ENCODE peak calls at places on chromosomes 2 and 18, in five cellular contexts. One of them, this sample, is unnamed.

GRCh38 chr2:234951386-234952269 is at the start of gene SH3BP4:
- DNase-seq in choroid plexus epithelial cell: peak
- DNase-seq in prostate gland: peak
- DNase-seq in psoas muscle: peak
- DNase-seq in NCI-H774: peak
- DNase-seq in this sample: peak

GRCh38 chr2:64062840-64063239 is 43.6 kb upstream of the VPS54 start:
- DNase-seq in choroid plexus epithelial cell: peak
- DNase-seq in NCI-H774: peak
- DNase-seq in psoas muscle: no peak
- DNase-seq in prostate gland: no peak
- DNase-seq in this sample: peak

GRCh38 chr2:28094794-28095193 is 204.3 kb downstream of the BABAM2 start:
- DNase-seq in choroid plexus epithelial cell: no peak
- DNase-seq in psoas muscle: no peak
- DNase-seq in prostate gland: no peak
- DNase-seq in NCI-H774: no peak
- DNase-seq in this sample: no peak

GRCh38 chr2:99657691-99658258 is 168.0 kb upstream of the REV1 start:
- DNase-seq in psoas muscle: no peak
- DNase-seq in prostate gland: no peak
- DNase-seq in choroid plexus epithelial cell: no peak
- DNase-seq in NCI-H774: no peak
- DNase-seq in this sample: no peak

GRCh38 chr2:230871361-230872150 is 6.8 kb downstream of the ITM2C start:
- DNase-seq in choroid plexus epithelial cell: no peak
- DNase-seq in psoas muscle: no peak
- DNase-seq in NCI-H774: no peak
- DNase-seq in prostate gland: no peak
- DNase-seq in this sample: no peak

GRCh38 chr2:8380026-8380425 is 301.8 kb upstream of the ID2 start:
- DNase-seq in choroid plexus epithelial cell: no peak
- DNase-seq in NCI-H774: no peak
- DNase-seq in prostate gland: no peak
- DNase-seq in psoas muscle: peak
- DNase-seq in this sample: no peak

GRCh38 chr2:221204699-221205098 is 367.4 kb downstream of the EPHA4 start:
- DNase-seq in choroid plexus epithelial cell: no peak
- DNase-seq in psoas muscle: no peak
- DNase-seq in NCI-H774: no peak
- DNase-seq in prostate gland: no peak
- DNase-seq in this sample: no peak

GRCh38 chr2:230664128-230664527 is 48.5 kb upstream of the CAB39 start:
- DNase-seq in prostate gland: no peak
- DNase-seq in psoas muscle: no peak
- DNase-seq in NCI-H774: no peak
- DNase-seq in choroid plexus epithelial cell: peak
- DNase-seq in this sample: no peak

GRCh38 chr2:110931648-110932047 is 189.1 kb upstream of the BCL2L11 start:
- DNase-seq in psoas muscle: no peak
- DNase-seq in choroid plexus epithelial cell: peak
- DNase-seq in prostate gland: no peak
- DNase-seq in NCI-H774: no peak
- DNase-seq in this sample: peak

GRCh38 chr2:158457092-158457825 is 507 bp downstream of the PKP4 start:
- DNase-seq in NCI-H774: peak
- DNase-seq in prostate gland: peak
- DNase-seq in choroid plexus epithelial cell: peak
- DNase-seq in psoas muscle: peak
- DNase-seq in this sample: peak

GRCh38 chr18:56413862-56414261 is 224.5 kb downstream of the TXNL1 start:
- DNase-seq in psoas muscle: no peak
- DNase-seq in NCI-H774: no peak
- DNase-seq in choroid plexus epithelial cell: no peak
- DNase-seq in prostate gland: no peak
- DNase-seq in this sample: no peak

GRCh38 chr18:75607701-75608100 is 180.2 kb upstream of the SMIM21 start:
- DNase-seq in prostate gland: no peak
- DNase-seq in NCI-H774: no peak
- DNase-seq in choroid plexus epithelial cell: no peak
- DNase-seq in psoas muscle: no peak
- DNase-seq in this sample: peak

GRCh38 chr2:23595601-23596251 is 210.7 kb downstream of the KLHL29 start:
- DNase-seq in NCI-H774: peak
- DNase-seq in prostate gland: peak
- DNase-seq in psoas muscle: peak
- DNase-seq in choroid plexus epithelial cell: peak
- DNase-seq in this sample: peak

GRCh38 chr2:85935746-85936208 is 47.0 kb upstream of the ST3GAL5 start:
- DNase-seq in NCI-H774: no peak
- DNase-seq in choroid plexus epithelial cell: peak
- DNase-seq in psoas muscle: no peak
- DNase-seq in prostate gland: no peak
- DNase-seq in this sample: peak

GRCh38 chr2:25297738-25298137 is 44.0 kb downstream of the DNMT3A start:
- DNase-seq in psoas muscle: no peak
- DNase-seq in prostate gland: no peak
- DNase-seq in NCI-H774: no peak
- DNase-seq in choroid plexus epithelial cell: no peak
- DNase-seq in this sample: no peak

GRCh38 chr2:54909006-54909405 is 141.2 kb downstream of the RTN4 start:
- DNase-seq in prostate gland: no peak
- DNase-seq in NCI-H774: no peak
- DNase-seq in psoas muscle: no peak
- DNase-seq in choroid plexus epithelial cell: no peak
- DNase-seq in this sample: no peak

GRCh38 chr2:205451901-205452300 is 230.4 kb upstream of the NRP2 start:
- DNase-seq in psoas muscle: no peak
- DNase-seq in prostate gland: no peak
- DNase-seq in choroid plexus epithelial cell: no peak
- DNase-seq in NCI-H774: no peak
- DNase-seq in this sample: no peak

GRCh38 chr2:200966770-200967169 is 3.3 kb upstream of the ORC2 start:
- DNase-seq in choroid plexus epithelial cell: peak
- DNase-seq in psoas muscle: no peak
- DNase-seq in prostate gland: no peak
- DNase-seq in NCI-H774: no peak
- DNase-seq in this sample: peak

GRCh38 chr18:76130845-76131244 is 364.2 kb downstream of the ZNF516 start:
- DNase-seq in psoas muscle: peak
- DNase-seq in NCI-H774: no peak
- DNase-seq in choroid plexus epithelial cell: no peak
- DNase-seq in prostate gland: no peak
- DNase-seq in this sample: no peak

GRCh38 chr2:12155308-12156061 is 409.1 kb downstream of the LPIN1 start:
- DNase-seq in choroid plexus epithelial cell: peak
- DNase-seq in psoas muscle: peak
- DNase-seq in NCI-H774: no peak
- DNase-seq in prostate gland: no peak
- DNase-seq in this sample: peak

GRCh38 chr2:43429366-43429765 is 166.5 kb downstream of the THADA start:
- DNase-seq in choroid plexus epithelial cell: no peak
- DNase-seq in psoas muscle: no peak
- DNase-seq in prostate gland: no peak
- DNase-seq in NCI-H774: no peak
- DNase-seq in this sample: peak

GRCh38 chr2:164913640-164914346 is 41.5 kb downstream of the SLC38A11 start:
- DNase-seq in choroid plexus epithelial cell: peak
- DNase-seq in NCI-H774: peak
- DNase-seq in prostate gland: no peak
- DNase-seq in psoas muscle: no peak
- DNase-seq in this sample: peak

GRCh38 chr2:240857039-240858008 is 11.3 kb upstream of the AGXT start:
- DNase-seq in psoas muscle: no peak
- DNase-seq in choroid plexus epithelial cell: no peak
- DNase-seq in prostate gland: no peak
- DNase-seq in NCI-H774: no peak
- DNase-seq in this sample: no peak

GRCh38 chr2:240896871-240897692 is 1.1 kb upstream of the MAB21L4 start:
- DNase-seq in NCI-H774: no peak
- DNase-seq in psoas muscle: peak
- DNase-seq in prostate gland: peak
- DNase-seq in choroid plexus epithelial cell: no peak
- DNase-seq in this sample: no peak

GRCh38 chr18:13284330-13285027 is 65.9 kb downstream of the LDLRAD4 start:
- DNase-seq in NCI-H774: no peak
- DNase-seq in prostate gland: no peak
- DNase-seq in choroid plexus epithelial cell: no peak
- DNase-seq in psoas muscle: no peak
- DNase-seq in this sample: no peak

GRCh38 chr2:46134531-46135229 is 162.5 kb upstream of the EPAS1 start:
- DNase-seq in prostate gland: peak
- DNase-seq in NCI-H774: no peak
- DNase-seq in choroid plexus epithelial cell: peak
- DNase-seq in psoas muscle: peak
- DNase-seq in this sample: peak

GRCh38 chr2:42234056-42234455 is 64.9 kb downstream of the EML4 start:
- DNase-seq in NCI-H774: no peak
- DNase-seq in choroid plexus epithelial cell: peak
- DNase-seq in prostate gland: no peak
- DNase-seq in psoas muscle: no peak
- DNase-seq in this sample: peak

GRCh38 chr2:76009484-76009883 is 298.8 kb upstream of the GCFC2 start:
- DNase-seq in choroid plexus epithelial cell: no peak
- DNase-seq in prostate gland: no peak
- DNase-seq in psoas muscle: no peak
- DNase-seq in NCI-H774: no peak
- DNase-seq in this sample: no peak

GRCh38 chr2:216857131-216857550 is 2.7 kb downstream of the TNP1 start:
- DNase-seq in psoas muscle: no peak
- DNase-seq in NCI-H774: no peak
- DNase-seq in prostate gland: no peak
- DNase-seq in choroid plexus epithelial cell: peak
- DNase-seq in this sample: no peak